ENCODE peak calls at places on chromosomes 16 and 17, in seven cellular contexts. J is tibial nerve, L is body of pancreas, Z is pancreas, S is lower lobe of right lung, F is breast epithelium, D is endothelial cell. I is an unnamed sample.

GRCh38 chr16:8374586-8374985 is 215.7 kb downstream of the TMEM114 start:
- DNase-seq in J (no peak), L (no peak), Z (no peak), S (no peak), F (no peak), D (no peak), I (no peak)

GRCh38 chr16:81780350-81780749 is 1.3 kb downstream of the PLCG2 start:
- DNase-seq in J (no peak), L (no peak), Z (no peak), S (no peak), F (no peak), D (no peak), I (no peak)

GRCh38 chr16:10333321-10334032 is 52.4 kb upstream of the ATF7IP2 start:
- DNase-seq in J (no peak), L (no peak), Z (no peak), S (no peak), F (no peak), D (no peak), I (no peak)

GRCh38 chr17:73551756-73552155 is 92.5 kb downstream of the SDK2 start:
- DNase-seq in J (no peak), L (no peak), Z (no peak), S (no peak), F (no peak), D (no peak), I (no peak)

GRCh38 chr17:67074781-67075180 is 30.4 kb downstream of the CACNG1 start:
- DNase-seq in J (no peak), L (no peak), Z (no peak), S (no peak), F (no peak), D (no peak), I (no peak)

GRCh38 chr16:21263640-21264211 is 14.4 kb downstream of the CRYM start:
- DNase-seq in J (no peak), L (no peak), Z (no peak), S (no peak), F (no peak), D (no peak), I (no peak)

GRCh38 chr16:69840975-69841374 is 78.8 kb downstream of the WWP2 start:
- DNase-seq in J (no peak), L (no peak), Z (no peak), S (no peak), F (no peak), D (no peak), I (no peak)

GRCh38 chr17:68460096-68460495 is 2.8 kb upstream of the WIPI1 start:
- DNase-seq in J (no peak), L (no peak), Z (no peak), S (no peak), F (no peak), D (no peak), I (no peak)

GRCh38 chr16:69186642-69187386 is at the start of gene SNTB2:
- DNase-seq in J (peak; percentile 90), L (peak; percentile 93), Z (peak; percentile 94), S (peak; percentile 96), F (peak; percentile 92), D (peak; percentile 89), I (peak; percentile 98)

GRCh38 chr17:75364078-75364477 is 41.4 kb downstream of the GRB2 start:
- DNase-seq in J (no peak), L (no peak), Z (no peak), S (no peak), F (no peak), D (no peak), I (no peak)

GRCh38 chr17:48113201-48113676 is 5.7 kb downstream of the SNX11 start:
- DNase-seq in J (peak; percentile 20), L (peak; percentile 47), Z (no peak), S (peak; percentile 53), F (no peak), D (no peak), I (no peak)

GRCh38 chr16:67909056-67909742 is 16.1 kb downstream of the PSKH1 start:
- DNase-seq in J (no peak), L (no peak), Z (no peak), S (no peak), F (no peak), D (no peak), I (no peak)

GRCh38 chr16:4327782-4328579 is 12.1 kb downstream of the GLIS2 start:
- DNase-seq in J (peak; percentile 62), L (peak; percentile 89), Z (peak; percentile 82), S (peak; percentile 84), F (peak; percentile 84), D (peak; percentile 79), I (peak; percentile 89)

GRCh38 chr16:4529085-4530060 is 9.2 kb downstream of the CDIP1 start:
- DNase-seq in J (no peak), L (peak; percentile 68), Z (peak; percentile 65), S (no peak), F (no peak), D (no peak), I (no peak)

GRCh38 chr16:27758544-27758943 is 208.6 kb downstream of the KATNIP start:
- DNase-seq in J (no peak), L (no peak), Z (no peak), S (no peak), F (no peak), D (no peak), I (no peak)

GRCh38 chr17:44828919-44829557 is 1.0 kb downstream of the GJC1 start:
- DNase-seq in J (no peak), L (no peak), Z (no peak), S (no peak), F (no peak), D (no peak), I (no peak)

GRCh38 chr16:5062790-5063765 is 2.7 kb downstream of the C16orf89 start:
- DNase-seq in J (no peak), L (no peak), Z (no peak), S (no peak), F (no peak), D (no peak), I (no peak)

GRCh38 chr16:23024044-23024443 is 125.2 kb downstream of the USP31 start:
- DNase-seq in J (no peak), L (no peak), Z (no peak), S (no peak), F (no peak), D (no peak), I (no peak)

GRCh38 chr17:61196302-61196704 is 203.3 kb upstream of the TBX2 start:
- DNase-seq in J (no peak), L (no peak), Z (no peak), S (no peak), F (no peak), D (no peak), I (peak; percentile 8)

GRCh38 chr17:44308865-44309264 is 464 bp downstream of the RUNDC3A start:
- DNase-seq in J (no peak), L (no peak), Z (no peak), S (no peak), F (no peak), D (no peak), I (no peak)

GRCh38 chr16:17129971-17130370 is 340.8 kb downstream of the XYLT1 start:
- DNase-seq in J (no peak), L (no peak), Z (no peak), S (no peak), F (no peak), D (no peak), I (no peak)

GRCh38 chr17:13359774-13360173 is 242.0 kb downstream of the HS3ST3A1 start:
- DNase-seq in J (no peak), L (no peak), Z (no peak), S (no peak), F (no peak), D (no peak), I (peak; percentile 16)

DNA sequence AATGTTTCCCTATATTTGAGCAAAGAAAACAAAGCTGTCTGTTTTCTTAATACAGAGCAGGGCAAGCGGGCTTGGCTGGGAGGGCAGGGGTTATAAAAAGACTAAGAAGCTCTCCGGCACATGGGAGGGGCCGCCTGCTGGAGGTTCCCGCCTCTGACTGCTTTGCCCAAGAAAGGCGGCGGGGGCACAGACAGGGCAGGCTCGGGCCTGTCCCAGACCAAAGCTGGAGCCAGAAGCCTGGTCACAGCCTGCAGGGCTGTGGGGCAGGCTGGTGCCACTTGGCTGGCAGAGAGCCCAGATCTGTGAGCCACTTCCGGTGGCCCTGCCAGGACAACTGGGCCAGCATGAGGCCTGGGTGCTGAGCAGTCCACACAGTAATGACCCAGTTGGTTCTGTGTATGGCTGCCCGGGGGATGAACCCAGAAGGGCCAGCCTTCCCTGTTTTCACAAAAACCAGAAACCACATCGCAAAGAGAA is 89.4 kb downstream of the LITAF start:
- DNase-seq in J (peak; percentile 72), L (peak; percentile 92), Z (peak; percentile 86), S (peak; percentile 93), F (peak; percentile 89), D (no peak), I (peak; percentile 76)
- TF ChIP-seq CTCF in J (peak; percentile 33), L (no peak), Z (no peak), S (peak; percentile 21), F (no peak), D (no peak), I (no peak)

DNA sequence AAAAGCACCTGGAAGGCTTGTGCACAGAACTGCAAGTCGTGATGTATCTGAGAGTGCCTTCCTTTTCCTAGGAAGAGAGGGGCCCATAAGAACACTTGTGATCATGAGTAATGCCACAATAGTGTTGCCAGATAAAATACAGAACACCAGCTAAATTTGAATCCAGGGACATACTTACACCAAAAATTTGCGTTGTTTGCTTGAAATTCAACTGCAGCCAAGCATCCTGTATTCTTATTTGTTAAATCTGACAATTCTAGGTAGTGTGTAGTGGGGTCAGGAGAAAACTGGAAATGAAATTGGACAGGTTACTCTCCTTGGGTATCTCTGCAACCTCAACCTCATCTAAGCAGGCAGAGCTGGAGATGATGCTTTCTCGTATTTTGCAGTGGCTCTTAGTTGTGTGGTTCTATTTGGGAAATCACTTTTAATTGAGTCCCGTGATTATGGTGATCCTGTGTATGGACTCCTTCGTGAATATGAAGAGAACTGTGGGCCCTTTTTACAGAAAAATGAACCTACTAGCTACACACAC is 12.0 kb downstream of the SLC35B1 start:
- DNase-seq in J (no peak), L (no peak), Z (no peak), S (no peak), F (no peak), D (no peak), I (no peak)
- TF ChIP-seq CTCF in J (no peak), L (no peak), Z (no peak), S (peak; percentile 0), F (no peak), D (no peak), I (no peak)

GRCh38 chr16:87380875-87381274 is 2.7 kb downstream of the FBXO31 start:
- DNase-seq in J (no peak), L (no peak), Z (no peak), S (peak; percentile 13), F (no peak), D (no peak), I (no peak)

GRCh38 chr16:87380403-87380802 is 3.2 kb downstream of the FBXO31 start:
- DNase-seq in J (no peak), L (no peak), Z (no peak), S (peak; percentile 28), F (no peak), D (no peak), I (no peak)

GRCh38 chr16:87384162-87384999 is 805 bp upstream of the FBXO31 start:
- DNase-seq in J (no peak), L (no peak), Z (no peak), S (peak; percentile 72), F (no peak), D (peak; percentile 55), I (peak; percentile 84)

GRCh38 chr16:87382023-87382785 is 1.4 kb downstream of the FBXO31 start:
- DNase-seq in J (no peak), L (no peak), Z (no peak), S (peak; percentile 37), F (no peak), D (no peak), I (no peak)

GRCh38 chr16:87383522-87384161 is at the start of gene FBXO31:
- DNase-seq in J (peak; percentile 79), L (peak; percentile 77), Z (peak; percentile 84), S (peak; percentile 88), F (peak; percentile 88), D (peak; percentile 95), I (peak; percentile 97)
- TF ChIP-seq CTCF in J (no peak), L (no peak), Z (no peak), S (no peak), F (no peak), D (no peak), I (no peak)

GRCh38 chr16:87734644-87735043 is 31.1 kb downstream of the KLHDC4 start:
- DNase-seq in J (no peak), L (no peak), Z (no peak), S (no peak), F (no peak), D (no peak), I (no peak)
- TF ChIP-seq CTCF in J (no peak), L (no peak), Z (no peak), S (no peak), F (no peak), D (no peak), I (no peak)

I was measured in BE2C.